ENCODE peak calls at places on chromosomes 1 and 21, in six cellular contexts. C is H1, R is K562, X is GM12878, L is HepG2, P is GM23338. J is an unnamed sample.

GRCh38 chr1:42692461-42692860 is 10.2 kb downstream of the YBX1 start:
- DNase-seq in C (no peak), X (no peak), L (no peak), P (peak; percentile 38), R (no peak), J (no peak)

GRCh38 chr21:18023099-18023498 is 203.9 kb upstream of the C21orf91 start:
- DNase-seq in R (no peak), C (no peak), P (peak; percentile 17), X (no peak), L (no peak), J (peak; percentile 27)

GRCh38 chr1:183267646-183268431 is 81.8 kb downstream of the LAMC2 start:
- DNase-seq in P (no peak), X (no peak), R (no peak), C (no peak), L (no peak), J (no peak)

GRCh38 chr1:1208713-1209433 is 2.5 kb upstream of the TNFRSF18 start:
- DNase-seq in P (peak; percentile 0), X (no peak), R (peak; percentile 62), C (no peak), L (no peak), J (no peak)

GRCh38 chr21:35172231-35172630 is 123.1 kb upstream of the RUNX1 start:
- DNase-seq in X (no peak), L (no peak), C (no peak), P (no peak), R (no peak), J (no peak)

GRCh38 chr21:29557200-29557599 is 258.5 kb downstream of the BACH1 start:
- DNase-seq in R (no peak), X (no peak), P (no peak), C (no peak), L (no peak), J (no peak)

GRCh38 chr1:85584264-85584781 is 3.8 kb downstream of the CCN1 start:
- DNase-seq in P (peak; percentile 94), X (no peak), C (peak; percentile 42), R (no peak), L (peak; percentile 63), J (no peak)

GRCh38 chr1:240027059-240027462 is 64.6 kb upstream of the FMN2 start:
- DNase-seq in R (peak; percentile 40), P (peak; percentile 75), X (no peak), L (peak; percentile 9), C (peak; percentile 57), J (peak; percentile 52)

GRCh38 chr1:228152097-228152917 is 2.6 kb downstream of the GJC2 start:
- DNase-seq in L (no peak), P (no peak), C (no peak), X (no peak), R (no peak), J (peak; percentile 8)

GRCh38 chr1:245575710-245576109 is 420.9 kb downstream of the KIF26B start:
- DNase-seq in X (no peak), L (no peak), P (no peak), R (no peak), C (no peak), J (no peak)

GRCh38 chr1:53219711-53220110 is 723 bp downstream of the CZIB start:
- DNase-seq in X (no peak), R (no peak), C (no peak), L (no peak), P (no peak), J (no peak)

GRCh38 chr1:167166703-167167100 is 54.0 kb upstream of the POU2F1 start:
- DNase-seq in P (no peak), R (no peak), L (no peak), C (no peak), X (no peak), J (no peak)

GRCh38 chr1:15141933-15142647 is 11.5 kb upstream of the TMEM51 start:
- DNase-seq in X (no peak), L (no peak), C (no peak), P (no peak), R (no peak), J (no peak)

GRCh38 chr1:201560328-201561194 is 21.6 kb downstream of the NAV1 start:
- DNase-seq in P (no peak), L (no peak), R (no peak), C (no peak), X (no peak), J (no peak)

GRCh38 chr1:40848530-40849189 is 13.5 kb downstream of the CITED4 start:
- DNase-seq in R (peak; percentile 71), P (peak; percentile 90), C (peak; percentile 73), X (no peak), L (peak; percentile 75), J (peak; percentile 77)

GRCh38 chr1:33255347-33256311 is 663 bp upstream of the ZNF362 start:
- DNase-seq in R (no peak), P (peak; percentile 92), X (peak; percentile 23), C (peak; percentile 82), L (peak; percentile 72), J (peak; percentile 78)

GRCh38 chr1:14500041-14500440 is 98.4 kb upstream of the KAZN start:
- DNase-seq in X (no peak), L (no peak), C (no peak), R (no peak), P (no peak), J (no peak)

GRCh38 chr1:42943166-42943565 is 15.5 kb downstream of the SLC2A1 start:
- DNase-seq in L (no peak), X (no peak), P (no peak), C (no peak), R (no peak), J (no peak)

GRCh38 chr1:184442260-184442659 is 55.4 kb downstream of the C1orf21 start:
- DNase-seq in C (no peak), X (no peak), P (no peak), R (no peak), L (no peak), J (no peak)

GRCh38 chr1:97247196-97247595 is 525.6 kb downstream of the PTBP2 start:
- DNase-seq in P (no peak), R (no peak), L (no peak), C (no peak), X (no peak), J (no peak)

GRCh38 chr1:14392887-14393365 is 205.6 kb upstream of the KAZN start:
- DNase-seq in L (no peak), C (no peak), R (no peak), P (no peak), X (no peak), J (no peak)

GRCh38 chr1:196608401-196609113 is at the start of gene KCNT2:
- DNase-seq in R (peak; percentile 13), C (peak; percentile 93), P (peak; percentile 99), L (no peak), X (no peak), J (peak; percentile 97)

GRCh38 chr1:196611873-196612272 is 3.6 kb upstream of the KCNT2 start:
- DNase-seq in L (no peak), C (no peak), R (no peak), P (peak; percentile 61), X (no peak), J (peak; percentile 27)

GRCh38 chr1:196603651-196604050 is 4.6 kb downstream of the KCNT2 start:
- DNase-seq in R (no peak), P (no peak), C (no peak), X (no peak), L (no peak), J (no peak)

GRCh38 chr1:196609114-196609737 is 986 bp upstream of the KCNT2 start:
- DNase-seq in X (no peak), C (no peak), P (peak; percentile 79), R (no peak), L (peak; percentile 1), J (peak; percentile 45)

GRCh38 chr1:196607940-196608339 is 300 bp downstream of the KCNT2 start:
- DNase-seq in C (no peak), L (no peak), P (peak; percentile 55), R (no peak), X (no peak), J (no peak)
- TF ChIP-seq CREB1 in C (no peak), L (no peak), P (no peak), R (no peak), X (no peak), J (no peak)

DNA sequence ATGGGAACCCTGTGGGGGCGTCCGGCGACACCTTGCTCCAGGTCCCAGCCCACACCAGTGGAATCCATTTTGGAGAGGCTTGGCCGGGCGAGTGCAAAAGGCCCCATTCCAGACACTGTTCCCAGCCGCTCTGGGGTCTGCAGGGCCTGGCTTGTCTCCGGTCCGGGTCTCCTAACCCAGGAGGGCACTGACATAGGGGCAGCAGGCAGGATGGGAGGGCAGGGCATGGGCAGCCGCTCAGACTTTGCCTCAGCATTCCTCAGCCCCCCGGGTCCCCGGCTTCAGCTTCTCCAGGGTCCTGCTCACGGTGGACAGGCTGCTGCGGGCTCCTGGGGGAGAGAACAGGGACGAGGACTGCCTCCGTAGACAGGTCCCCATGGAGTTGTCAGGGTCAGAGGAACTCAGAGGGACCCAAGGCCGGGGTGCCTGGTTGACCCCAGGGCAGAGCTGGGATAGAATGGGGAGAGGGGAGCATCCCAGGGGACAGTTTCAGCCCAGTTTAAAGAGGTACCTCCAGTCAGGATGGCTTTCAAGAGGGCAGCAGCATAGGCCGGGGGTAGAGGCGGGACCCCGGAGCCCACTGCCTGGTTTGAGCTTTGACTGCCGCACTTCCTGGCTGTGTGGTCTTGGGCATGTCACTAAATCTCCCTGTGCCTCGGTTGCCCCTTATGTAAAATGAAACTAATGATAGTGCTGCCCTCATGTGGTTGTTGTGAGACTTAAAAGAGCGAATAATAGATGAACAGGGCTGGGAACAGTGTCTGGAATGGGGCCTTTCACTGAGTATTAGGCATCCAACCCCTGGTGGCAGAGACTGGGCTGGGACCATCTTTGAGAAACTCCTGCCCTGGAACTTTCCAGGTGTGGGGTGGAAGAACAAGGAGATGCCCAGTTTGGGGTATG is 3.7 kb downstream of the KNCN start:
- DNase-seq in L (peak; percentile 52), X (no peak), C (no peak), R (peak; percentile 51), P (peak; percentile 87), J (no peak)
- TF ChIP-seq CTCF in L (peak; percentile 63), X (peak; percentile 49), C (peak; percentile 65), R (peak; percentile 83), P (peak; percentile 75), J (peak; percentile 25)

DNA sequence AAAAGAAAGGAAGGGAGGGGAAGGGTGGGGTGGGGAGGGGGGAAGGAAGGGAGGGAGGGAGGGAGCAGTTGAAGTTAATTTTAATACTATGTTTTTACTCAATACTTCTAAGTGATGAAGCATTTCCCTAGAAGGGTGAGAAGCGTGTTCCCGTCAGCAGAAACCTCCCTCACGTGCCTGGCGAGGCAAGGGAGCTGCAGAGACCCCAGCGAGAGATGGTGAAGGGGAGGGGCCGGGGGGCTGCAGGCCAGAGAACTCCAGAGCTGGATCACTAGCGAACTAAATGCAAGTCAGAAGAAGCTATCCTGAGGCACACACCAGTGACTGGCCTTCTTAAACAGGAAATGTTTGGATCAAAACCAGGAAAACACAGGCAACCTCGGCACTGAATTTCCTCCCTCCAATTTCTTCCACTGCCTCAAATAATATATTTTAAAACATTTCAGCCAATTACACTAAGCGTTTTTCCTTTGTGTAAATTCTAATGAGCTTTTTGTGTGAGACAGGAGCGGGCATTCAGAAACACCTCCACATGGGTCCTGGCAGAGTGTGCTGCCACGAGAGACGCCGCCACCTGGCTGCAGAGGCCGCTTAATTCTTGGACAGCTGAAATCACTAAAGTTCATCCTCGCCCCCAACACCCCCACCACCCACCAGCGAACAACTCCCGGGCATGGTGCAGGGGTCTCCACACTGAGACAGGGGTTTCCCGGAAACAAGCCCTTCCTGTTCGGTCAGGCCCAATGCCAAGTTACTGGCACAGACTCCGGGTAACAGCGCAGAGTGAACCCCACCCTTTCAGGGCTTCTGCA is 17.8 kb downstream of the WDR4 start:
- DNase-seq in R (no peak), X (no peak), P (no peak), L (no peak), C (no peak), J (no peak)
- TF ChIP-seq CREB1 in R (no peak), X (no peak), P (no peak), L (no peak), C (no peak), J (no peak)

GRCh38 chr1:151689494-151689893 is 27.1 kb downstream of the CELF3 start:
- DNase-seq in C (no peak), L (no peak), P (no peak), R (no peak), X (no peak), J (no peak)

GRCh38 chr1:151693057-151693651 is 23.4 kb downstream of the CELF3 start:
- DNase-seq in X (no peak), P (peak; percentile 70), R (no peak), L (peak; percentile 36), C (no peak), J (no peak)
- TF ChIP-seq CTCF in X (peak; percentile 66), P (peak; percentile 81), R (peak; percentile 80), L (peak; percentile 77), C (peak; percentile 82), J (no peak)